ENCODE peak calls at places on chromosomes 4 and X, in six cellular contexts. E, S, A, C, V and F are unnamed samples.

GRCh38 chr4:189235599-189235998 is 705.1 kb upstream of the FRG1 start:
- DNase-seq in A (no peak), E (no peak), V (no peak), C (no peak), S (no peak), F (no peak)

GRCh38 chrX:11792461-11793421 is 34.7 kb downstream of the MSL3 start:
- DNase-seq in A (peak; percentile 82), C (peak; percentile 41), E (peak; percentile 36), S (peak; percentile 45), V (no peak), F (no peak)

GRCh38 chr4:147829401-147830101 is 97.7 kb downstream of the ARHGAP10 start:
- DNase-seq in C (no peak), V (no peak), S (no peak), A (no peak), E (peak; percentile 81), F (no peak)

GRCh38 chrX:46849933-46850332 is 13.1 kb downstream of the RP2 start:
- DNase-seq in V (peak; percentile 44), C (no peak), A (no peak), S (no peak), E (no peak), F (no peak)

GRCh38 chr4:27176400-27176799 is 315.8 kb downstream of the STIM2 start:
- DNase-seq in C (no peak), V (peak; percentile 58), A (no peak), S (no peak), E (no peak), F (no peak)

GRCh38 chr4:23034726-23035125 is 342.0 kb downstream of the GBA3 start:
- DNase-seq in V (no peak), S (no peak), C (no peak), E (no peak), A (no peak), F (no peak)

GRCh38 chr4:166257276-166257675 is 384.2 kb downstream of the TLL1 start:
- DNase-seq in A (no peak), V (no peak), C (no peak), E (no peak), S (no peak), F (no peak)

GRCh38 chr4:63233679-63234078 is 1175.6 kb downstream of the TECRL start:
- DNase-seq in S (no peak), E (no peak), A (no peak), V (no peak), C (no peak), F (no peak)

GRCh38 chrX:49043220-49043986 is at the start of gene TFE3:
- DNase-seq in A (peak; percentile 98), E (peak; percentile 99), V (peak; percentile 97), S (peak; percentile 96), C (peak; percentile 91), F (peak; percentile 99)

GRCh38 chrX:31297881-31298280 is 226.0 kb upstream of the FTHL17 start:
- DNase-seq in C (no peak), V (no peak), S (no peak), E (no peak), A (no peak), F (no peak)

GRCh38 chrX:103356023-103356798 is at the start of gene TCEAL9:
- DNase-seq in E (peak; percentile 72), V (peak; percentile 45), S (no peak), A (no peak), C (no peak), F (peak; percentile 92)

GRCh38 chrX:86047174-86047991 is at the start of gene CHM:
- DNase-seq in V (peak; percentile 70), S (peak; percentile 70), E (peak; percentile 44), A (peak; percentile 72), C (peak; percentile 67), F (peak; percentile 92)

GRCh38 chr4:22942920-22943559 is 250.3 kb downstream of the GBA3 start:
- DNase-seq in C (no peak), A (no peak), V (no peak), S (no peak), E (no peak), F (no peak)

GRCh38 chr4:102610007-102610406 is 108.8 kb downstream of the NFKB1 start:
- DNase-seq in V (no peak), A (no peak), E (no peak), S (no peak), C (no peak), F (no peak)

GRCh38 chr4:54844911-54845310 is 187.2 kb downstream of the KIT start:
- DNase-seq in C (no peak), A (no peak), E (peak; percentile 68), S (no peak), V (no peak), F (no peak)

GRCh38 chr4:99248714-99249113 is 29.7 kb upstream of the ADH6 start:
- DNase-seq in S (no peak), V (no peak), E (no peak), A (no peak), C (no peak), F (no peak)

GRCh38 chr4:53461244-53461643 is 83.8 kb downstream of the FIP1L1 start:
- DNase-seq in A (no peak), S (no peak), V (no peak), C (no peak), E (no peak), F (no peak)

DNA sequence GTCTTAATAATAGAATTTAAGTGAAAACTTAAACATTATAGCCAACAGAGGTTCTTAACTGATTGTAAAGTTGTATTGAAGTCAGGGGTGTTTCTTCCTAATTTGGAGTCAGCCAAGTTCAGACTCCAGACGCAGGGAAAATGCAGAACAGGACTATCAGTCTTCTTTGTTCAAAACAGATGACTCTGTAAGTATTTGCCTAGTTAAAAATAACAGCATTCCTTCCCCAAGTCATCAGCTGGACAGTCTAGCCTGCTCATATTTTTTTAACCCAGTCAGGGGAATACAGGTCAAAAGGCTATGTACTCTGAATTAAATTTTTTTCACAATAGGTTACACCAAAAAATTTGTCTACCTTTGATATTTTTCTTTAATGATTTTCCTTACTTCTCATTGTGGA is 73.8 kb upstream of the DCLK2 start:
- DNase-seq in S (no peak), E (no peak), V (no peak), A (no peak), C (no peak), F (no peak)
- H3K27ac ChIP-seq in S (no peak overlapping the region), E (peak overlapping the region; percentile 9), V (no peak overlapping the region), A (no peak overlapping the region), C (no peak overlapping the region), F (peak overlapping the region; percentile 71)

DNA sequence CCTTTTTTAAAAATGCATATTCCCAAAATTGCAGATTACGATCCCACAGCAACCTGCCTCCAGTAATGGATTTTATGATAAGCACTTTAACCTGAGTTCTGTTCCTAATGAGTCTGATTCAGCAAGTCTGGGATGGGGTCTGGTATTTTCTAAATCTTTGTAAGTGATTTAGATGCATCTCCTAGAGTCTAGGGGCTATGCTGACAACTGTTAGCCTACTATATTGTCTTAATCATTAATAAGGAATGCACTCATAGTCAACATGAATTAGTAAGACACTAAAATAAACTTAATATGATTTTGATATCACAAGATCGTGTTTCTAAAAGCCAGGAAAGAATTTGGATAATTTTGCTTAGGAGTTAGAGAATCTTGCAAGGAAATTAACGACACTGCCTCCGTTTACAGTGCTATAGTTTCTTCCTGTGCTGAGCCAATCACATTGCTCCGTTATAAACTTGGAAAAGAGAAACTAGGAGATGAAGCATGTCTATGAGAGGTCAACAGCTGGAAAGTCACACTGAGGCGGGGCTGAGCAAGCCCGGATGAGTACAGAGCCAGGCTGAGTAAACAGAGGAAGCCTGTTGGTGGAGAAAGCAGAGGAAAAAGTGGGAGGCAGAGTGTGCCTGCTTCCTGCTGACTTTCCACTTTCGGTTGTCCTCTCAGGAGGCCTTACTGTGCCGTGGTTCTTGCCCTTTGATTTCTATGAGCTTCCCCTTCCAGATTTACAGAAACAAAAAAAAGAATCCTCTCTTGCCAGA is 5.4 kb downstream of the SCARB2 start:
- DNase-seq in C (no peak), A (no peak), E (peak; percentile 82), S (no peak), V (peak; percentile 42), F (peak; percentile 94)
- H3K4me3 ChIP-seq in C (no peak overlapping the region), A (no peak overlapping the region), E (no peak overlapping the region), S (no peak overlapping the region), V (peak overlapping the region; percentile 9), F (peak overlapping the region; percentile 23)

DNA sequence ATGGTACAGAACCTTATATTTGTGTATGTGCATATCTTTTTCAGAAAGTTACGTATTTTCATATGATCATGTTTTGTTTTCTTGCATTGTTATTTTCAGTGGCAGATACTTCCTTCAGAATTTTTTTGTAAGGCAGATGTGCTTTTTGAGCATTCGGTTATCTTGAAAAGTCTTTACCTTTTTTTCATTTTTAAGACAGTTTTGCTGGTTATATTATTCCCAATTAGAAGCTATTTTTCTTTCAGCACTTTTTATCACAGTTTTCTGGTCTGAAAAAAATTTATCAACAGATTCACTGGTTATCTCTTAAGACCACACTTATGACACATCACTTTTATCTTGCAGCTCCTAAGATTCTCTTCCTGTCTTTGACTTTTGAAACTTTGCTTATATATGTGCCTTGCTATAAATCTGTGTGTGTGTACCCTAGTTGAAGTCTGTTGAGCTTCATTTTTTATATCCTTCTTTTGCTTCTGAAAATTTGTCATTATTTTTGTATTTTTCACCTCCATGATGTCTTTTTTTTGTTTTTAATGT is 53.1 kb downstream of the ZNF732 start:
- DNase-seq in S (no peak), V (no peak), A (no peak), E (no peak), C (no peak), F (no peak)
- H3K9me3 ChIP-seq in S (peaks cover 26% of the 10 kb centered on the region), V (peaks cover 47% of the 10 kb centered on the region), A (peaks cover 19% of the 10 kb centered on the region), E (peaks cover 8% of the 10 kb centered on the region), C (no peaks in the 10 kb centered on the region), F (peaks cover 72% of the 10 kb centered on the region)

DNA sequence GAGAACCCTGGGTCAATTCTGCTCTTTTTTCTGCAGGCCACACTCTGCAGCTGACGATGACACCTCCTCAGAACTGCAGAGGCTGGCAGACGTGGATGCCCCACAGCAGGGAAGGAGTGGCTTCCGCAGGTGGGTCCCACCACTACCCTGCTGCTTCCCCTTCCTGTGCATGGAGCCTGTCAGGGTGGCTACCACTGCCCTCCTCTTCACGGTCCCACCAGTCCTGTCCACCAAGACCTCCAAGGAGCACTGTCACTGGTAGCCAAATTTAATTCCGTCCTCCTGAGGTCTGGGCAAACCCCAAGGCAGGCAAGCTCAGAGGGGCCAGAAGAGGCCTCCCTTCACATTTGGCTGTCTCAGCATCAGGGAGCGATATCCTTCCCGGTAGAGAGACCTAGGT is 4.2 kb downstream of the CNGA2 start:
- DNase-seq in E (no peak), S (no peak), C (no peak), V (no peak), A (no peak), F (no peak)
- H3K27ac ChIP-seq in E (no peak overlapping the region), S (no peak overlapping the region), C (no peak overlapping the region), V (no peak overlapping the region), A (no peak overlapping the region), F (no peak overlapping the region)

GRCh38 chrX:40267334-40268118 is 169.8 kb upstream of the BCOR start:
- DNase-seq in A (no peak), V (no peak), E (no peak), C (no peak), S (no peak), F (no peak)
- H3K4me3 ChIP-seq in A (peak overlapping the region; percentile 63), V (peak overlapping the region; percentile 35), E (no peak overlapping the region), C (peak overlapping the region; percentile 61), S (peak overlapping the region; percentile 36), F (peak overlapping the region; percentile 50)

GRCh38 chr4:160110891-160111290 is 1008.0 kb downstream of the RAPGEF2 start:
- DNase-seq in S (no peak), A (no peak), E (no peak), V (no peak), C (no peak), F (no peak)
- H3K9me3 ChIP-seq in S (no peaks in the 10 kb centered on the region), A (no peaks in the 10 kb centered on the region), E (no peaks in the 10 kb centered on the region), V (peaks cover 7% of the 10 kb centered on the region), C (no peaks in the 10 kb centered on the region), F (no peaks in the 10 kb centered on the region)